ENCODE peak calls at places on chromosomes 4 and X, in eight cellular contexts. One of them, this sample, is unnamed.
A peak's percentile ranks its signal among the peaks of the same experiment; 100 is the strongest.

GRCh38 chr4:138455097-138455496 is 212.9 kb upstream of the SLC7A11 start:
- DNase-seq in lung: no peak
- DNase-seq in endothelial cell: no peak
- DNase-seq in left lung: no peak
- DNase-seq in HFFc6: no peak
- DNase-seq in thyroid gland: no peak
- DNase-seq in PC-9: no peak
- DNase-seq in naive thymus-derived CD4-positive, alpha-beta T cell: no peak
- DNase-seq in this sample: no peak

GRCh38 chrX:31551913-31552312 is 480.1 kb upstream of the FTHL17 start:
- DNase-seq in lung: no peak
- DNase-seq in endothelial cell: no peak
- DNase-seq in left lung: no peak
- DNase-seq in HFFc6: no peak
- DNase-seq in thyroid gland: no peak
- DNase-seq in PC-9: no peak
- DNase-seq in naive thymus-derived CD4-positive, alpha-beta T cell: no peak
- DNase-seq in this sample: no peak

GRCh38 chr4:26459054-26459755 is 31.1 kb downstream of the CCKAR start:
- DNase-seq in lung: no peak
- DNase-seq in endothelial cell: no peak
- DNase-seq in left lung: no peak
- DNase-seq in HFFc6: peak; percentile 67
- DNase-seq in thyroid gland: no peak
- DNase-seq in PC-9: peak; percentile 10
- DNase-seq in naive thymus-derived CD4-positive, alpha-beta T cell: peak; percentile 51
- DNase-seq in this sample: no peak

GRCh38 chrX:118346258-118347094 is 570 bp downstream of the WDR44 start:
- DNase-seq in lung: peak; percentile 44
- DNase-seq in endothelial cell: peak; percentile 34
- DNase-seq in left lung: peak; percentile 42
- DNase-seq in HFFc6: peak; percentile 4
- DNase-seq in thyroid gland: peak; percentile 34
- DNase-seq in PC-9: no peak
- DNase-seq in naive thymus-derived CD4-positive, alpha-beta T cell: no peak
- DNase-seq in this sample: peak; percentile 11

GRCh38 chrX:20664774-20665173 is 398.1 kb upstream of the RPS6KA3 start:
- DNase-seq in lung: no peak
- DNase-seq in endothelial cell: peak; percentile 10
- DNase-seq in left lung: no peak
- DNase-seq in HFFc6: no peak
- DNase-seq in thyroid gland: no peak
- DNase-seq in PC-9: no peak
- DNase-seq in naive thymus-derived CD4-positive, alpha-beta T cell: no peak
- DNase-seq in this sample: no peak

GRCh38 chr4:184648220-184649025 is 824 bp downstream of the CASP3 start:
- DNase-seq in lung: peak; percentile 67
- DNase-seq in endothelial cell: peak; percentile 63
- DNase-seq in left lung: peak; percentile 76
- DNase-seq in HFFc6: peak; percentile 48
- DNase-seq in thyroid gland: peak; percentile 68
- DNase-seq in PC-9: peak; percentile 50
- DNase-seq in naive thymus-derived CD4-positive, alpha-beta T cell: peak; percentile 34
- DNase-seq in this sample: peak; percentile 60

GRCh38 chr4:68129793-68130192 is at the start of gene TMPRSS11F:
- DNase-seq in lung: no peak
- DNase-seq in endothelial cell: no peak
- DNase-seq in left lung: no peak
- DNase-seq in HFFc6: no peak
- DNase-seq in thyroid gland: no peak
- DNase-seq in PC-9: peak; percentile 56
- DNase-seq in naive thymus-derived CD4-positive, alpha-beta T cell: no peak
- DNase-seq in this sample: peak; percentile 74

GRCh38 chr4:187238646-187239045 is 515.0 kb upstream of the FAT1 start:
- DNase-seq in lung: no peak
- DNase-seq in endothelial cell: no peak
- DNase-seq in left lung: no peak
- DNase-seq in HFFc6: no peak
- DNase-seq in thyroid gland: no peak
- DNase-seq in PC-9: no peak
- DNase-seq in naive thymus-derived CD4-positive, alpha-beta T cell: no peak
- DNase-seq in this sample: no peak

GRCh38 chr4:183400035-183400434 is 44.4 kb upstream of the CDKN2AIP start:
- DNase-seq in lung: no peak
- DNase-seq in endothelial cell: no peak
- DNase-seq in left lung: no peak
- DNase-seq in HFFc6: no peak
- DNase-seq in thyroid gland: no peak
- DNase-seq in PC-9: no peak
- DNase-seq in naive thymus-derived CD4-positive, alpha-beta T cell: no peak
- DNase-seq in this sample: no peak

GRCh38 chr4:20026456-20026855 is 225.2 kb upstream of the SLIT2 start:
- DNase-seq in lung: no peak
- DNase-seq in endothelial cell: no peak
- DNase-seq in left lung: no peak
- DNase-seq in HFFc6: peak; percentile 25
- DNase-seq in thyroid gland: no peak
- DNase-seq in PC-9: no peak
- DNase-seq in naive thymus-derived CD4-positive, alpha-beta T cell: no peak
- DNase-seq in this sample: no peak

GRCh38 chr4:183863155-183863825 is 41.8 kb upstream of the STOX2 start:
- DNase-seq in lung: no peak
- DNase-seq in endothelial cell: no peak
- DNase-seq in left lung: no peak
- DNase-seq in HFFc6: no peak
- DNase-seq in thyroid gland: peak; percentile 27
- DNase-seq in PC-9: no peak
- DNase-seq in naive thymus-derived CD4-positive, alpha-beta T cell: no peak
- DNase-seq in this sample: no peak

GRCh38 chr4:125703443-125703842 is 388.7 kb downstream of the FAT4 start:
- DNase-seq in lung: no peak
- DNase-seq in endothelial cell: no peak
- DNase-seq in left lung: no peak
- DNase-seq in HFFc6: peak; percentile 23
- DNase-seq in thyroid gland: no peak
- DNase-seq in PC-9: no peak
- DNase-seq in naive thymus-derived CD4-positive, alpha-beta T cell: no peak
- DNase-seq in this sample: no peak

This sample was measured in prostate gland.